ENCODE peak calls at places on chromosomes 7 and 10, in six cellular contexts. W is IMR-90, X is endodermal cell, G is mesenchymal stem cell, C is ovary, P is spleen. T is an unnamed sample.

GRCh38 chr10:58064714-58065528 is 202.8 kb downstream of the IPMK start:
- DNase-seq in W (peak; percentile 58), X (peak; percentile 73), G (peak; percentile 45), C (no peak), P (no peak), T (no peak)

GRCh38 chr10:52312999-52313349 is 1.1 kb upstream of the DKK1 start:
- DNase-seq in W (peak; percentile 6), X (no peak), G (peak; percentile 30), C (no peak), P (no peak), T (no peak)

GRCh38 chr10:37732685-37733084 is 124.7 kb downstream of the ZNF248 start:
- DNase-seq in W (peak; percentile 1), X (no peak), G (no peak), C (no peak), P (no peak), T (no peak)

GRCh38 chr10:12847361-12847975 is 154.0 kb downstream of the CCDC3 start:
- DNase-seq in W (no peak), X (peak; percentile 95), G (no peak), C (no peak), P (no peak), T (no peak)

GRCh38 chr7:72336382-72336886 is 75.7 kb downstream of the CALN1 start:
- DNase-seq in W (no peak), X (no peak), G (no peak), C (no peak), P (no peak), T (no peak)

GRCh38 chr10:118963341-118963740 is 66.2 kb upstream of the NANOS1 start:
- DNase-seq in W (no peak), X (peak; percentile 31), G (no peak), C (no peak), P (no peak), T (no peak)

GRCh38 chr10:21989453-21990154 is 13.9 kb downstream of the DNAJC1 start:
- DNase-seq in W (peak; percentile 52), X (peak; percentile 83), G (peak; percentile 72), C (peak; percentile 38), P (no peak), T (no peak)

GRCh38 chr7:29035044-29035740 is 77.1 kb upstream of the TRIL start:
- DNase-seq in W (peak; percentile 58), X (peak; percentile 61), G (peak; percentile 89), C (no peak), P (no peak), T (no peak)

GRCh38 chr10:127228195-127228785 is 31.9 kb upstream of the INSYN2A start:
- DNase-seq in W (peak; percentile 4), X (no peak), G (no peak), C (peak; percentile 35), P (no peak), T (no peak)

GRCh38 chr7:64294701-64295420 is 18.9 kb upstream of the ZNF736 start:
- DNase-seq in W (no peak), X (no peak), G (no peak), C (no peak), P (no peak), T (no peak)
- H3K9me3 ChIP-seq in W (peaks cover 4% of the 10 kb centered on the region), X (peaks cover 71% of the 10 kb centered on the region), G (peaks cover 38% of the 10 kb centered on the region), C (no peaks in the 10 kb centered on the region), P (no peaks in the 10 kb centered on the region), T (no peaks in the 10 kb centered on the region)

GRCh38 chr10:129471447-129471846 is 4.4 kb downstream of the MGMT start:
- DNase-seq in W (no peak), X (peak; percentile 34), G (no peak), C (no peak), P (no peak), T (no peak)
- H3K9me3 ChIP-seq in W (no peaks in the 10 kb centered on the region), X (no peaks in the 10 kb centered on the region), G (no peaks in the 10 kb centered on the region), C (no peaks in the 10 kb centered on the region), P (no peaks in the 10 kb centered on the region), T (no peaks in the 10 kb centered on the region)

GRCh38 chr7:150341263-150342118 is at the start of gene RARRES2:
- DNase-seq in W (no peak), X (peak; percentile 84), G (peak; percentile 39), C (peak; percentile 95), P (no peak), T (no peak)
- H3K9me3 ChIP-seq in W (peaks cover 14% of the 10 kb centered on the region), X (peaks cover 18% of the 10 kb centered on the region), G (peaks cover 32% of the 10 kb centered on the region), C (no peaks in the 10 kb centered on the region), P (no peaks in the 10 kb centered on the region), T (no peaks in the 10 kb centered on the region)

DNA sequence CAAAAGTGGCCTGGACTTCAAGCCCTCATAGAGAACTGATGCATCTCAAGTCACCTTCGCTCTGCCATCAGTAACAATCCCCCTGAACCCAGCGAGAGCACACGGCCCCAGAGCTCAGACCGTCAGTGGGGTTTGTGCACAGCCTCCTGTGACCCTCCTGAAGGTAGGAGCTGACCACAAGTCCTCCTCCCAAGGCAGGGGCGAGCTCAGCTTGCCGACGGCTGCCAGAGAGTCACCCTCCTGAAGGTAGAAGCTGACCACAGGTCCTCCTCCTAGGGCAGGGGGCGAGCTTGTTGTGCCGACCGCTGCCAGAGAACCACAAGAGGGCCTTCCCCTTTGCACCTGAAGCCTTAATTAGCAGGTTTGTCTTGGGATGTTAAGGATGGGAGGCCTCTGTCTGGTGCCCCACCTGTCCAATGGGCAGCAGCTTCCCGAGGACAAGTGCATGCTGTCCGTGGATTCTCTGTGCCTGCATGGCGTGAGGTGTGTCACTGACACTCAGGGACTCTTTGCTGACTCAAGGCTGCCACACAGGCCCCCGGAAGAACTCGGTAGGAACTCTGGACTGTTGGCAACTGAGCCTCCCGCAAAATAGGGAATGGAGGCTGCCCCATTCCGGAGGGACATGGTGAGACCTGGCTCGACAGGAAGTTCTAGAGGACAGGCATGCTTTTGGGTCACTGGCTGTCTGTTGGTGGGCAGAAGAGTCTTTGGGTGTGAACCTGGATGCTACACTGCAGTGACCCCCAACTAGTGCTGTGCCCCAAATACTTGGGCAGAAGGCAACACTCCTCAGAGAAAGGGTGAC is 487.4 kb downstream of the DNAJB6 start:
- DNase-seq in W (no peak), X (no peak), G (no peak), C (no peak), P (peak; percentile 66), T (no peak)
- H3K9me3 ChIP-seq in W (peaks cover 64% of the 10 kb centered on the region), X (peaks cover 80% of the 10 kb centered on the region), G (peaks cover 3% of the 10 kb centered on the region), C (no peaks in the 10 kb centered on the region), P (no peaks in the 10 kb centered on the region), T (no peaks in the 10 kb centered on the region)

GRCh38 chr10:11017575-11018425 is at the start of gene CELF2:
- DNase-seq in W (no peak), X (peak; percentile 94), G (peak; percentile 29), C (peak; percentile 69), P (peak; percentile 82), T (peak; percentile 42)

GRCh38 chr10:11016959-11017574 is 605 bp upstream of the CELF2 start:
- DNase-seq in W (no peak), X (no peak), G (peak; percentile 36), C (no peak), P (no peak), T (no peak)

GRCh38 chr10:11014671-11015141 is 3.0 kb upstream of the CELF2 start:
- DNase-seq in W (no peak), X (no peak), G (no peak), C (no peak), P (no peak), T (no peak)

GRCh38 chr10:11012880-11013279 is 4.8 kb upstream of the CELF2 start:
- DNase-seq in W (no peak), X (no peak), G (no peak), C (no peak), P (no peak), T (no peak)

DNA sequence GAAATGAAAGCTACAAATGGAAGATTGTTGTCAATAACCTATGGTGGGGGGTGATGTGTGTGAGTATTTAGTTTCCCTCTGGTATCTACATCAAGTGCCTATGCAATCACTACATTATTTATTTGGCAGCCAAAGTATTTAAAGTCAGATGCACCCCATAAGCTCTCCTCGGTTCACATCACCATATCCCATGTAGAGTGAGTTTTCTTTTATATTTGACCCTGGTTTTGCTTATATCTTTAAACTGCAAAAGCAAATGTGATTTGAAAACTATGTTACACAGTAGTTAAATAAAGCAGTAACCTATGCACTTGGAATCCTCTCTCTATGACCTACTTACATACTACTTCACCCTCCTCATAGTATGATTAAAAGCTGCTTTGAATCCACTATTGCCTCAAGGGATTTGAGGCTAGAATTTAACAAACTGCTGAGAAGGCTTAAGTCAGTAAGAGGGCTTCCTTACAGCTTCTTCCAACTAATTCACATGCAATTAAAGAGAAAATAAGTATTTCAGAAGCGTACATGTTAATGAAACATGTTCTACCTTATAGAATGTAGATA is 2.2 kb upstream of the CELF2 start:
- DNase-seq in W (no peak), X (no peak), G (no peak), C (no peak), P (no peak), T (no peak)
- H3K9me3 ChIP-seq in W (peaks cover 2% of the 10 kb centered on the region), X (no peaks in the 10 kb centered on the region), G (no peaks in the 10 kb centered on the region), C (no peaks in the 10 kb centered on the region), P (no peaks in the 10 kb centered on the region), T (no peaks in the 10 kb centered on the region)

GRCh38 chr7:145539910-145540309 is 576.7 kb upstream of the CNTNAP2 start:
- DNase-seq in W (no peak), X (no peak), G (no peak), C (no peak), P (no peak), T (no peak)

GRCh38 chr7:145543245-145543644 is 573.4 kb upstream of the CNTNAP2 start:
- DNase-seq in W (no peak), X (no peak), G (no peak), C (no peak), P (no peak), T (no peak)
- H3K9me3 ChIP-seq in W (no peaks in the 10 kb centered on the region), X (no peaks in the 10 kb centered on the region), G (peaks cover 7% of the 10 kb centered on the region), C (no peaks in the 10 kb centered on the region), P (no peaks in the 10 kb centered on the region), T (no peaks in the 10 kb centered on the region)

DNA sequence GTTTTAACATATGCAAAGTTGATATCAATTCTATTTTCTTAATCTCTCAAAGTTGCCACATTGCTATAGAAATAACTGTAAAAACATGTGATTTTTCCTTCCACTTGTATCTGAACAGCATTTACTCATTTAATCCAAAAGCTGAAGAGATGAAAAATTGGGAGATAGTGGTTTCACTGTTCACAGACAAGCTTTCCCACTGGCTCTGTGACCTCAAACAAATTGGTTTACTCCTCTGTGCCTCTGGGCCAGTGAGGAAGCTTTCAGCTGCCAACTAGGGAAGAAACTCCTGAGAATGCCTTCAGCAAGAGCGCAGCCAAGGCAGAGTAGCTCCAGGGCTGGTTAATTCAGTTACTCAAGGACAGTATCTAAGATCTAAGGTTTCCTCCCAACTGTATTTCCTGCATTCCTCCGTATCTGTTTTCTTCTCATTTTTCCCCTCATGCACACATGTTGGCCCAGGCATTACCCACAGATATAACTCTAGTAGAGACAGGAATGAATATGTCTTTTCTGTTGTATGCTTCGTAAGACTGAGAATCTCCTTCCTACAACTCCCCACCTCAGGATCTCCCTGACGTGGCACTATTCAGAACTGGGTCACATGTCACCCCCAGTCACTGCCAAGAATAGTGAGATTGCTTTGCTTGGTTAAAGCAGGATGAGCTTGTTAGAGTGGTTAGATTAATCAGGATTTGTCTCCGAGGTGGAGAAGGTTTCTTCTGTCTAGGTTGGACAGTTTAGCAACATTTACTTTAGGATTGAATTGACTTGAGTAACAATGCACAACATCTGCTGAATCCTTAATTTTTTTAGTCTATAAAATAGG is 315.7 kb downstream of the NRG3 start:
- DNase-seq in W (no peak), X (no peak), G (no peak), C (no peak), P (no peak), T (no peak)
- H3K9me3 ChIP-seq in W (peaks cover 9% of the 10 kb centered on the region), X (no peaks in the 10 kb centered on the region), G (no peaks in the 10 kb centered on the region), C (no peaks in the 10 kb centered on the region), P (no peaks in the 10 kb centered on the region), T (peaks cover 2% of the 10 kb centered on the region)

T was measured in T-helper 17 cell.